ENCODE peak calls at places on chromosomes 5 and 9, in nine cellular contexts. One of them, this sample, is unnamed.

GRCh38 chr5:60404171-60404570 is 295.8 kb downstream of the DEPDC1B start:
- DNase-seq in posterior cingulate gyrus: no peak
- DNase-seq in mammary epithelial cell: peak; percentile 72
- DNase-seq in T-helper 2 cell: no peak
- DNase-seq in right atrium auricular region: no peak
- DNase-seq in GM12865: no peak
- DNase-seq in uterus: no peak
- DNase-seq in activated CD4-positive, alpha-beta T cell treated with anti-CD3 and anti-CD28 coated beads, Interleukin-2, amount 50 U/mL, for 24 hours: no peak
- DNase-seq in cerebellum: no peak
- DNase-seq in this sample: no peak

GRCh38 chr5:115586525-115587146 is 15.6 kb downstream of the TICAM2 start:
- DNase-seq in cerebellum: peak; percentile 38
- DNase-seq in mammary epithelial cell: no peak
- DNase-seq in posterior cingulate gyrus: no peak
- DNase-seq in T-helper 2 cell: no peak
- DNase-seq in uterus: no peak
- DNase-seq in right atrium auricular region: no peak
- DNase-seq in GM12865: peak; percentile 44
- DNase-seq in activated CD4-positive, alpha-beta T cell treated with anti-CD3 and anti-CD28 coated beads, Interleukin-2, amount 50 U/mL, for 24 hours: no peak
- DNase-seq in this sample: no peak

GRCh38 chr9:89149726-89150125 is 28.9 kb downstream of the SHC3 start:
- DNase-seq in right atrium auricular region: no peak
- DNase-seq in posterior cingulate gyrus: no peak
- DNase-seq in GM12865: no peak
- DNase-seq in mammary epithelial cell: peak; percentile 65
- DNase-seq in activated CD4-positive, alpha-beta T cell treated with anti-CD3 and anti-CD28 coated beads, Interleukin-2, amount 50 U/mL, for 24 hours: no peak
- DNase-seq in T-helper 2 cell: no peak
- DNase-seq in uterus: no peak
- DNase-seq in cerebellum: no peak
- DNase-seq in this sample: no peak

GRCh38 chr5:125112196-125112595 is 365.8 kb upstream of the ZNF608 start:
- DNase-seq in cerebellum: no peak
- DNase-seq in posterior cingulate gyrus: no peak
- DNase-seq in activated CD4-positive, alpha-beta T cell treated with anti-CD3 and anti-CD28 coated beads, Interleukin-2, amount 50 U/mL, for 24 hours: no peak
- DNase-seq in GM12865: no peak
- DNase-seq in uterus: no peak
- DNase-seq in T-helper 2 cell: no peak
- DNase-seq in right atrium auricular region: no peak
- DNase-seq in mammary epithelial cell: peak; percentile 21
- DNase-seq in this sample: no peak

GRCh38 chr9:69276775-69277174 is 48.2 kb upstream of the ENTREP1 start:
- DNase-seq in uterus: peak; percentile 17
- DNase-seq in mammary epithelial cell: no peak
- DNase-seq in right atrium auricular region: no peak
- DNase-seq in GM12865: no peak
- DNase-seq in posterior cingulate gyrus: no peak
- DNase-seq in cerebellum: no peak
- DNase-seq in activated CD4-positive, alpha-beta T cell treated with anti-CD3 and anti-CD28 coated beads, Interleukin-2, amount 50 U/mL, for 24 hours: no peak
- DNase-seq in T-helper 2 cell: no peak
- DNase-seq in this sample: no peak

GRCh38 chr5:168055982-168056381 is 235.5 kb upstream of the WWC1 start:
- DNase-seq in posterior cingulate gyrus: no peak
- DNase-seq in cerebellum: no peak
- DNase-seq in mammary epithelial cell: no peak
- DNase-seq in uterus: no peak
- DNase-seq in right atrium auricular region: no peak
- DNase-seq in GM12865: no peak
- DNase-seq in T-helper 2 cell: no peak
- DNase-seq in activated CD4-positive, alpha-beta T cell treated with anti-CD3 and anti-CD28 coated beads, Interleukin-2, amount 50 U/mL, for 24 hours: no peak
- DNase-seq in this sample: no peak

GRCh38 chr9:90035471-90035870 is 430.7 kb downstream of the GADD45G start:
- DNase-seq in GM12865: no peak
- DNase-seq in mammary epithelial cell: no peak
- DNase-seq in activated CD4-positive, alpha-beta T cell treated with anti-CD3 and anti-CD28 coated beads, Interleukin-2, amount 50 U/mL, for 24 hours: no peak
- DNase-seq in uterus: no peak
- DNase-seq in cerebellum: no peak
- DNase-seq in T-helper 2 cell: no peak
- DNase-seq in right atrium auricular region: no peak
- DNase-seq in posterior cingulate gyrus: no peak
- DNase-seq in this sample: no peak

GRCh38 chr9:124810513-124811355 is 33.8 kb downstream of the OLFML2A start:
- DNase-seq in GM12865: no peak
- DNase-seq in T-helper 2 cell: no peak
- DNase-seq in activated CD4-positive, alpha-beta T cell treated with anti-CD3 and anti-CD28 coated beads, Interleukin-2, amount 50 U/mL, for 24 hours: no peak
- DNase-seq in right atrium auricular region: no peak
- DNase-seq in mammary epithelial cell: peak; percentile 87
- DNase-seq in posterior cingulate gyrus: no peak
- DNase-seq in uterus: no peak
- DNase-seq in cerebellum: no peak
- DNase-seq in this sample: no peak

GRCh38 chr9:28651050-28651722 is 1077.9 kb upstream of the C9orf72 start:
- DNase-seq in posterior cingulate gyrus: no peak
- DNase-seq in activated CD4-positive, alpha-beta T cell treated with anti-CD3 and anti-CD28 coated beads, Interleukin-2, amount 50 U/mL, for 24 hours: no peak
- DNase-seq in GM12865: no peak
- DNase-seq in right atrium auricular region: no peak
- DNase-seq in uterus: no peak
- DNase-seq in T-helper 2 cell: no peak
- DNase-seq in cerebellum: no peak
- DNase-seq in mammary epithelial cell: peak; percentile 40
- DNase-seq in this sample: no peak

GRCh38 chr5:138985683-138986082 is 110.5 kb upstream of the LRRTM2 start:
- DNase-seq in GM12865: no peak
- DNase-seq in cerebellum: no peak
- DNase-seq in T-helper 2 cell: no peak
- DNase-seq in mammary epithelial cell: no peak
- DNase-seq in activated CD4-positive, alpha-beta T cell treated with anti-CD3 and anti-CD28 coated beads, Interleukin-2, amount 50 U/mL, for 24 hours: no peak
- DNase-seq in right atrium auricular region: peak; percentile 54
- DNase-seq in uterus: no peak
- DNase-seq in posterior cingulate gyrus: no peak
- DNase-seq in this sample: no peak

GRCh38 chr5:141604318-141604717 is 14.5 kb downstream of the DIAPH1 start:
- DNase-seq in activated CD4-positive, alpha-beta T cell treated with anti-CD3 and anti-CD28 coated beads, Interleukin-2, amount 50 U/mL, for 24 hours: no peak
- DNase-seq in T-helper 2 cell: no peak
- DNase-seq in right atrium auricular region: peak; percentile 89
- DNase-seq in posterior cingulate gyrus: no peak
- DNase-seq in uterus: peak; percentile 44
- DNase-seq in GM12865: no peak
- DNase-seq in mammary epithelial cell: peak; percentile 93
- DNase-seq in cerebellum: no peak
- DNase-seq in this sample: peak; percentile 95

GRCh38 chr9:101737705-101738565 is 512 bp downstream of the GRIN3A start:
- DNase-seq in mammary epithelial cell: peak; percentile 2
- DNase-seq in cerebellum: no peak
- DNase-seq in activated CD4-positive, alpha-beta T cell treated with anti-CD3 and anti-CD28 coated beads, Interleukin-2, amount 50 U/mL, for 24 hours: no peak
- DNase-seq in uterus: no peak
- DNase-seq in T-helper 2 cell: no peak
- DNase-seq in GM12865: no peak
- DNase-seq in posterior cingulate gyrus: no peak
- DNase-seq in right atrium auricular region: no peak
- DNase-seq in this sample: no peak

GRCh38 chr5:80592105-80592504 is 22.0 kb upstream of the ANKRD34B start:
- DNase-seq in uterus: no peak
- DNase-seq in mammary epithelial cell: no peak
- DNase-seq in posterior cingulate gyrus: no peak
- DNase-seq in T-helper 2 cell: no peak
- DNase-seq in right atrium auricular region: no peak
- DNase-seq in cerebellum: no peak
- DNase-seq in GM12865: no peak
- DNase-seq in activated CD4-positive, alpha-beta T cell treated with anti-CD3 and anti-CD28 coated beads, Interleukin-2, amount 50 U/mL, for 24 hours: no peak
- DNase-seq in this sample: no peak

GRCh38 chr5:158992104-158992740 is 107.5 kb downstream of the EBF1 start:
- DNase-seq in mammary epithelial cell: no peak
- DNase-seq in uterus: no peak
- DNase-seq in GM12865: no peak
- DNase-seq in activated CD4-positive, alpha-beta T cell treated with anti-CD3 and anti-CD28 coated beads, Interleukin-2, amount 50 U/mL, for 24 hours: no peak
- DNase-seq in posterior cingulate gyrus: no peak
- DNase-seq in cerebellum: no peak
- DNase-seq in T-helper 2 cell: no peak
- DNase-seq in right atrium auricular region: no peak
- DNase-seq in this sample: no peak

GRCh38 chr5:164053123-164053522 is 547.7 kb downstream of the MAT2B start:
- DNase-seq in mammary epithelial cell: no peak
- DNase-seq in uterus: no peak
- DNase-seq in right atrium auricular region: no peak
- DNase-seq in activated CD4-positive, alpha-beta T cell treated with anti-CD3 and anti-CD28 coated beads, Interleukin-2, amount 50 U/mL, for 24 hours: no peak
- DNase-seq in cerebellum: no peak
- DNase-seq in posterior cingulate gyrus: no peak
- DNase-seq in GM12865: no peak
- DNase-seq in T-helper 2 cell: no peak
- DNase-seq in this sample: no peak

GRCh38 chr5:176597417-176598389 is 12.3 kb downstream of the GPRIN1 start:
- DNase-seq in cerebellum: no peak
- DNase-seq in posterior cingulate gyrus: no peak
- DNase-seq in activated CD4-positive, alpha-beta T cell treated with anti-CD3 and anti-CD28 coated beads, Interleukin-2, amount 50 U/mL, for 24 hours: no peak
- DNase-seq in uterus: no peak
- DNase-seq in T-helper 2 cell: no peak
- DNase-seq in mammary epithelial cell: no peak
- DNase-seq in GM12865: no peak
- DNase-seq in right atrium auricular region: no peak
- DNase-seq in this sample: no peak

GRCh38 chr5:68991279-68991678 is 102.5 kb upstream of the SLC30A5 start:
- DNase-seq in right atrium auricular region: no peak
- DNase-seq in mammary epithelial cell: no peak
- DNase-seq in activated CD4-positive, alpha-beta T cell treated with anti-CD3 and anti-CD28 coated beads, Interleukin-2, amount 50 U/mL, for 24 hours: no peak
- DNase-seq in GM12865: no peak
- DNase-seq in cerebellum: no peak
- DNase-seq in posterior cingulate gyrus: no peak
- DNase-seq in uterus: no peak
- DNase-seq in T-helper 2 cell: no peak
- DNase-seq in this sample: no peak

GRCh38 chr9:118630931-118631595 is 738.2 kb downstream of the BRINP1 start:
- DNase-seq in mammary epithelial cell: peak; percentile 75
- DNase-seq in posterior cingulate gyrus: no peak
- DNase-seq in right atrium auricular region: no peak
- DNase-seq in T-helper 2 cell: no peak
- DNase-seq in uterus: no peak
- DNase-seq in cerebellum: no peak
- DNase-seq in activated CD4-positive, alpha-beta T cell treated with anti-CD3 and anti-CD28 coated beads, Interleukin-2, amount 50 U/mL, for 24 hours: no peak
- DNase-seq in GM12865: no peak
- DNase-seq in this sample: no peak

GRCh38 chr9:89606567-89607311 is 1.9 kb downstream of the GADD45G start:
- DNase-seq in uterus: peak; percentile 45
- DNase-seq in activated CD4-positive, alpha-beta T cell treated with anti-CD3 and anti-CD28 coated beads, Interleukin-2, amount 50 U/mL, for 24 hours: peak; percentile 36
- DNase-seq in mammary epithelial cell: peak; percentile 24
- DNase-seq in posterior cingulate gyrus: no peak
- DNase-seq in GM12865: no peak
- DNase-seq in T-helper 2 cell: no peak
- DNase-seq in cerebellum: peak; percentile 60
- DNase-seq in right atrium auricular region: no peak
- DNase-seq in this sample: peak; percentile 66

GRCh38 chr5:15020731-15021130 is 149.2 kb upstream of the ANKH start:
- DNase-seq in right atrium auricular region: no peak
- DNase-seq in mammary epithelial cell: no peak
- DNase-seq in posterior cingulate gyrus: no peak
- DNase-seq in uterus: no peak
- DNase-seq in GM12865: no peak
- DNase-seq in cerebellum: no peak
- DNase-seq in activated CD4-positive, alpha-beta T cell treated with anti-CD3 and anti-CD28 coated beads, Interleukin-2, amount 50 U/mL, for 24 hours: no peak
- DNase-seq in T-helper 2 cell: no peak
- DNase-seq in this sample: no peak

GRCh38 chr9:33718987-33719386 is 76.4 kb upstream of the PRSS3 start:
- DNase-seq in activated CD4-positive, alpha-beta T cell treated with anti-CD3 and anti-CD28 coated beads, Interleukin-2, amount 50 U/mL, for 24 hours: no peak
- DNase-seq in GM12865: no peak
- DNase-seq in T-helper 2 cell: no peak
- DNase-seq in cerebellum: no peak
- DNase-seq in mammary epithelial cell: no peak
- DNase-seq in right atrium auricular region: no peak
- DNase-seq in uterus: no peak
- DNase-seq in posterior cingulate gyrus: no peak
- DNase-seq in this sample: peak; percentile 5

GRCh38 chr9:87792831-87793288 is 66.9 kb downstream of the CTSL start:
- DNase-seq in posterior cingulate gyrus: no peak
- DNase-seq in right atrium auricular region: peak; percentile 80
- DNase-seq in activated CD4-positive, alpha-beta T cell treated with anti-CD3 and anti-CD28 coated beads, Interleukin-2, amount 50 U/mL, for 24 hours: peak; percentile 36
- DNase-seq in mammary epithelial cell: peak; percentile 55
- DNase-seq in uterus: peak; percentile 43
- DNase-seq in T-helper 2 cell: no peak
- DNase-seq in GM12865: peak; percentile 86
- DNase-seq in cerebellum: no peak
- DNase-seq in this sample: peak; percentile 67